ENCODE peak calls at places on chromosomes 6 and 20, in nine cellular contexts. Q is cardiac muscle cell, G is heart left ventricle, R is esophagus muscularis mucosa, Z is cardiac fibroblast, P is AG09319, V is sigmoid colon, L is tibial nerve, C is choroid plexus epithelial cell. K is an unnamed sample.

GRCh38 chr6:73362869-73363536 is 545 bp downstream of the KHDC3L start:
- DNase-seq in C (no peak), Q (no peak), L (no peak), P (no peak), R (no peak), G (no peak), V (no peak), Z (no peak), K (no peak)

GRCh38 chr6:10541591-10541990 is 20.4 kb downstream of the GCNT2 start:
- DNase-seq in V (no peak), R (no peak), C (no peak), Q (no peak), G (no peak), P (no peak), L (no peak), Z (no peak), K (no peak)

GRCh38 chr6:7218586-7218985 is 94.4 kb downstream of the SSR1 start:
- DNase-seq in G (no peak), L (no peak), V (no peak), Q (peak; percentile 34), P (no peak), C (peak; percentile 30), R (no peak), Z (peak; percentile 30), K (no peak)

GRCh38 chr20:11379257-11380011 is 538.3 kb upstream of the BTBD3 start:
- DNase-seq in L (no peak), C (peak; percentile 27), R (no peak), Q (peak; percentile 65), Z (peak; percentile 13), V (no peak), G (no peak), P (no peak), K (no peak)

GRCh38 chr6:39361657-39362486 is 39.4 kb upstream of the KCNK16 start:
- DNase-seq in C (peak; percentile 78), V (peak; percentile 81), L (peak; percentile 51), P (peak; percentile 10), Z (peak; percentile 72), Q (peak; percentile 75), G (peak; percentile 61), R (no peak), K (peak; percentile 89)

GRCh38 chr20:49750611-49751396 is 37.1 kb upstream of the B4GALT5 start:
- DNase-seq in G (no peak), Q (no peak), R (no peak), L (no peak), Z (no peak), C (no peak), V (no peak), P (no peak), K (no peak)

GRCh38 chr20:62156592-62157386 is 13.2 kb downstream of the SS18L1 start:
- DNase-seq in Z (peak; percentile 58), V (no peak), Q (peak; percentile 54), G (peak; percentile 72), P (no peak), L (peak; percentile 40), R (no peak), C (peak; percentile 51), K (no peak)

GRCh38 chr20:44606725-44607441 is 24.5 kb downstream of the PKIG start:
- DNase-seq in Q (no peak), V (no peak), C (no peak), L (no peak), P (no peak), G (no peak), R (no peak), Z (no peak), K (no peak)

GRCh38 chr6:20334334-20334733 is 67.3 kb upstream of the E2F3 start:
- DNase-seq in Z (no peak), G (peak; percentile 22), R (no peak), V (no peak), L (no peak), Q (no peak), C (no peak), P (no peak), K (no peak)

GRCh38 chr20:63024573-63025392 is 18.0 kb upstream of the BHLHE23 start:
- DNase-seq in P (no peak), V (no peak), G (no peak), L (no peak), C (no peak), Q (no peak), R (no peak), Z (no peak), K (no peak)

GRCh38 chr6:137630666-137631065 is 136.5 kb upstream of the OLIG3 start:
- DNase-seq in G (no peak), V (no peak), Q (no peak), Z (no peak), R (no peak), P (no peak), C (no peak), L (no peak), K (no peak)

GRCh38 chr20:62697468-62697912 is 11.1 kb upstream of the NTSR1 start:
- DNase-seq in R (no peak), Q (no peak), Z (no peak), L (no peak), C (no peak), G (no peak), V (no peak), P (no peak), K (no peak)

GRCh38 chr6:20338160-20338559 is 63.5 kb upstream of the E2F3 start:
- DNase-seq in P (no peak), V (no peak), Z (no peak), G (no peak), C (peak; percentile 11), R (no peak), L (no peak), Q (no peak), K (no peak)

GRCh38 chr6:33205172-33206026 is 944 bp downstream of the HSD17B8 start:
- DNase-seq in V (peak; percentile 58), G (no peak), Q (no peak), Z (no peak), P (no peak), L (no peak), R (no peak), C (peak; percentile 64), K (no peak)

GRCh38 chr6:111870054-111870750 is 3.0 kb downstream of the FYN start:
- DNase-seq in P (no peak), V (no peak), G (no peak), R (no peak), Z (no peak), Q (no peak), C (no peak), L (no peak), K (no peak)

GRCh38 chr6:103675807-103676406 is 1183.8 kb downstream of the HACE1 start:
- DNase-seq in V (no peak), C (peak; percentile 20), Q (no peak), G (no peak), R (no peak), Z (no peak), P (no peak), L (no peak), K (no peak)

GRCh38 chr6:103677290-103677689 is 1182.4 kb downstream of the HACE1 start:
- DNase-seq in Q (no peak), V (no peak), G (no peak), Z (no peak), P (no peak), C (no peak), L (no peak), R (no peak), K (no peak)

GRCh38 chr6:103674790-103675189 is 1184.9 kb downstream of the HACE1 start:
- DNase-seq in Z (no peak), L (no peak), Q (no peak), G (no peak), R (no peak), P (no peak), V (no peak), C (no peak), K (no peak)

GRCh38 chr6:103672169-103672568 is 1187.5 kb downstream of the HACE1 start:
- DNase-seq in R (no peak), L (no peak), P (no peak), C (peak; percentile 27), V (no peak), Q (no peak), Z (no peak), G (no peak), K (no peak)
- TF ChIP-seq CTCF in R (no peak), L (no peak), P (no peak), C (no peak), V (no peak), Q (no peak), Z (peak; percentile 9), G (no peak), K (peak; percentile 39)

GRCh38 chr6:87261534-87261933 is 60.9 kb upstream of the SMIM8 start:
- DNase-seq in L (no peak), G (no peak), C (no peak), R (no peak), V (no peak), Q (no peak), Z (no peak), P (no peak), K (no peak)

GRCh38 chr6:87259791-87260190 is 62.6 kb upstream of the SMIM8 start:
- DNase-seq in P (no peak), C (no peak), R (no peak), G (no peak), Q (no peak), L (no peak), Z (no peak), V (no peak), K (no peak)

DNA sequence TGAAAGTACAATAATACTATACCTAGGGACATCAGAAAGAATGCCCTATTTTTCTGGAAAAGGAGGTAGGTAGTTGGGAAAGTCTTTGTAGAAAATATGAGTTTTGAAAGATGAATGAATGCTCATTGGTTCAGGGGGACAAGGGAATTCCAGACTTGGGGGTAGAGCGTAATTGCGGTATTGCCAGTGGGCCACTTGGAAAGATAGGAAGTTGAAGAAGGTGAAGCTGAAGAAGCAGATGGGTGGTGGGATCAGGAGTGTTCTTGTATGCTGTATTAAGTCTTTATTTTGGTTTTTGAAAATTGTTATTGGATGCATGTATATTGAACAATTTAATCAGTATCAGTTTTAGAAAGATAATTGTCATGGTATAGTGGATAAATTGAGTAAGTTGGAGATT is 57.9 kb upstream of the SMIM8 start:
- DNase-seq in Q (no peak), V (no peak), L (no peak), G (no peak), R (no peak), C (no peak), Z (no peak), P (no peak), K (no peak)
- TF ChIP-seq CTCF in Q (no peak), V (no peak), L (no peak), G (no peak), R (no peak), C (no peak), Z (no peak), P (no peak), K (no peak)

GRCh38 chr20:32577023-32577422 is 8.1 kb downstream of the NOL4L start:
- DNase-seq in C (no peak), P (no peak), L (no peak), V (no peak), G (no peak), R (no peak), Q (no peak), Z (no peak), K (no peak)
- TF ChIP-seq CTCF in C (peak; percentile 42), P (no peak), L (no peak), V (no peak), G (no peak), R (no peak), Q (peak; percentile 24), Z (no peak), K (peak; percentile 34)

GRCh38 chr6:104617541-104618072 is 242.1 kb downstream of the HACE1 start:
- DNase-seq in P (no peak), L (no peak), C (no peak), Q (no peak), Z (no peak), G (no peak), V (no peak), R (no peak), K (no peak)

GRCh38 chr6:104625536-104625935 is 234.2 kb downstream of the HACE1 start:
- DNase-seq in Q (peak; percentile 67), C (peak; percentile 95), G (no peak), P (no peak), R (no peak), Z (peak; percentile 77), V (no peak), L (no peak), K (peak; percentile 89)

GRCh38 chr6:104623052-104623690 is 236.5 kb downstream of the HACE1 start:
- DNase-seq in C (peak; percentile 24), G (no peak), Z (no peak), Q (peak; percentile 25), V (no peak), P (no peak), L (no peak), R (no peak), K (no peak)
- TF ChIP-seq CTCF in C (peak; percentile 35), G (no peak), Z (peak; percentile 32), Q (no peak), V (no peak), P (no peak), L (no peak), R (no peak), K (peak; percentile 38)

K was measured in osteocyte.